ENCODE peak calls at places on chromosomes 5 and 9, in nine cellular contexts. M is cardiac fibroblast, C is neural crest cell, T is choroid plexus epithelial cell, Y is A549, U is fibroblast of mammary gland, F is HL-60, P is astrocyte of the spinal cord, E is GM12878. S is an unnamed sample.

GRCh38 chr5:113081881-113082546 is 105.4 kb downstream of the DCP2 start:
- DNase-seq in M (peak), C (no peak), T (peak), Y (no peak), U (peak), F (no peak), P (peak), E (no peak), S (peak)

GRCh38 chr5:15992918-15993317 is 186.7 kb downstream of the MARCHF11 start:
- DNase-seq in M (peak), C (no peak), T (peak), Y (no peak), U (peak), F (no peak), P (peak), E (no peak), S (peak)

GRCh38 chr9:88658311-88658822 is 123.4 kb downstream of the NXNL2 start:
- DNase-seq in M (peak), C (no peak), T (peak), Y (no peak), U (peak), F (no peak), P (peak), E (no peak), S (peak)

GRCh38 chr5:178116406-178116885 is 3.1 kb downstream of the N4BP3 start:
- DNase-seq in M (no peak), C (peak), T (no peak), Y (no peak), U (no peak), F (peak), P (no peak), E (peak), S (no peak)

GRCh38 chr5:39898731-39899130 is 474.0 kb upstream of the DAB2 start:
- DNase-seq in M (no peak), C (no peak), T (peak), Y (no peak), U (peak), F (no peak), P (peak), E (no peak), S (no peak)

GRCh38 chr5:132059043-132059695 is 1.3 kb upstream of the IL3 start:
- DNase-seq in M (no peak), C (no peak), T (no peak), Y (no peak), U (no peak), F (no peak), P (no peak), E (no peak), S (no peak)

GRCh38 chr9:109705515-109705914 is 74.5 kb upstream of the PALM2AKAP2 start:
- DNase-seq in M (peak), C (no peak), T (peak), Y (no peak), U (peak), F (no peak), P (peak), E (no peak), S (peak)

GRCh38 chr5:79640571-79641055 is 28.4 kb downstream of the TENT2 start:
- DNase-seq in M (peak), C (no peak), T (peak), Y (no peak), U (no peak), F (no peak), P (peak), E (no peak), S (no peak)

GRCh38 chr9:95116820-95117204 is 200.7 kb downstream of the FANCC start:
- DNase-seq in M (peak), C (no peak), T (no peak), Y (no peak), U (no peak), F (no peak), P (no peak), E (no peak), S (no peak)
- TF ChIP-seq CTCF in M (no peak), C (no peak), T (no peak), Y (no peak), U (no peak), F (no peak), P (no peak), E (no peak), S (no peak)

GRCh38 chr5:38189031-38189632 is 69.2 kb upstream of the EGFLAM start:
- DNase-seq in M (no peak), C (no peak), T (no peak), Y (no peak), U (no peak), F (no peak), P (no peak), E (no peak), S (no peak)
- TF ChIP-seq CTCF in M (no peak), C (no peak), T (no peak), Y (no peak), U (no peak), F (no peak), P (no peak), E (no peak), S (no peak)

DNA sequence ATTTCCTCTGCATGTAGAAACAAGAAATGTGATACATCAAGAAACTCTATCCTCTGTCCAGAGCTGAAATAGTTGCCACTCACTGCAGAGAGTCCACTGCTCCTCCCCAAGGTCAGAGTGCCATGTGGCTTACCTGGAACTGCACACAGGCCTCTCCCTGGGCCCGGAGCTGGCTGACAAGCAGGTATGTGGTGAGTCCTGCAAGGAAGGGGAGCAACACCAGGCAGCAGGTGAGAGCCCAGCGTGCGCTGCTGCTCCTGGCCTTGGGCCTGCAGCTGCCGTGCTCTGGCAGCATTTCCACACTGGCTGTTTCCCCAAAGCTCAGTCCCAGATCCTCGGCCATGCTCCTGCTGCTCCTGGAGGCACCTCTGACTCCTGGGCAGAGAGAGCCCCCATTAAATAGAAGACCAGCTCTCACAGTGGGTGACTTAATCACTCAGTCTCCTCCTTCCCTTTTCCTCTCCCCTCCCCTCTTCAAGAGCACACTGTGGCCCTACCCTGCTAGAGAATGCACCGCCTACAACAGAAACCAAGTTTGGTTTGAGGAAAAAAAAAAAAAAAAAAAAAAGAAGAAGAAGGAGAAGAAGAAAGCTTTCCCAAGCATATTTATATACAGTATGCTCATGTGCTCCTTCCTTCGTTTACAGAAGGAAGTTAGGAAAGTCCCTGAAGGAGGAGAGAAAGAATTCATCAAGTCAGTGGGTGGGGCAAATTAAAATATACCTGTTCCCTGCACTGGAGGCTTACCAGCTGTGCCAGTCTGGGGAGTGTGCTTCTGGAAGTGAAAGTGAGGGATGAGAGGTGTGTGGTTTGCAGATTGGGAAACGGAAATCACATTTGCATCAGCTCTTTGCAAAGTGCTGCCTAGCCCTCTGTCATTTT is at the start of gene TNFSF15:
- DNase-seq in M (peak), C (no peak), T (peak), Y (no peak), U (no peak), F (peak), P (no peak), E (peak), S (peak)
- TF ChIP-seq CTCF in M (no peak), C (no peak), T (no peak), Y (no peak), U (no peak), F (no peak), P (no peak), E (no peak), S (no peak)

GRCh38 chr5:115166744-115167393 is 2.8 kb downstream of the TRIM36 start:
- DNase-seq in M (no peak), C (no peak), T (no peak), Y (no peak), U (no peak), F (no peak), P (no peak), E (no peak), S (no peak)

GRCh38 chr5:115170128-115170923 is 618 bp upstream of the TRIM36 start:
- DNase-seq in M (peak), C (peak), T (peak), Y (peak), U (peak), F (no peak), P (no peak), E (no peak), S (no peak)

GRCh38 chr5:115168829-115169391 is 798 bp downstream of the TRIM36 start:
- DNase-seq in M (no peak), C (no peak), T (peak), Y (no peak), U (no peak), F (no peak), P (no peak), E (no peak), S (no peak)

GRCh38 chr5:115170924-115171510 is 1.3 kb upstream of the TRIM36 start:
- DNase-seq in M (no peak), C (no peak), T (peak), Y (no peak), U (no peak), F (no peak), P (no peak), E (no peak), S (no peak)

GRCh38 chr5:115169392-115170127 is at the start of gene TRIM36:
- DNase-seq in M (peak), C (peak), T (peak), Y (peak), U (peak), F (peak), P (peak), E (peak), S (peak)
- TF ChIP-seq CTCF in M (no peak), C (no peak), T (peak), Y (no peak), U (peak), F (no peak), P (no peak), E (peak), S (peak)

S was measured in MCF 10A.